ENCODE peak calls at places on chromosomes 1 and 21, in seven cellular contexts. One of them, this sample, is unnamed.

GRCh38 chr1:200934676-200935245 is 40.1 kb downstream of the INAVA start:
- DNase-seq in endodermal cell: peak
- DNase-seq in AG08396: no peak
- DNase-seq in heart left ventricle: no peak
- DNase-seq in T-helper 17 cell: no peak
- DNase-seq in HS-27A: no peak
- DNase-seq in WTC11: no peak
- DNase-seq in this sample: no peak

GRCh38 chr1:243946946-243947345 is 96.9 kb upstream of the AKT3 start:
- DNase-seq in endodermal cell: peak
- DNase-seq in AG08396: peak
- DNase-seq in heart left ventricle: no peak
- DNase-seq in T-helper 17 cell: no peak
- DNase-seq in HS-27A: no peak
- DNase-seq in WTC11: peak
- DNase-seq in this sample: peak

GRCh38 chr1:5601516-5601915 is 390.7 kb downstream of the NPHP4 start:
- DNase-seq in endodermal cell: peak
- DNase-seq in AG08396: no peak
- DNase-seq in heart left ventricle: no peak
- DNase-seq in T-helper 17 cell: no peak
- DNase-seq in HS-27A: no peak
- DNase-seq in WTC11: no peak
- DNase-seq in this sample: no peak

GRCh38 chr1:8435569-8436071 is 117.7 kb downstream of the SLC45A1 start:
- DNase-seq in endodermal cell: no peak
- DNase-seq in AG08396: no peak
- DNase-seq in heart left ventricle: no peak
- DNase-seq in T-helper 17 cell: no peak
- DNase-seq in HS-27A: no peak
- DNase-seq in WTC11: no peak
- DNase-seq in this sample: no peak

GRCh38 chr1:240914506-240914905 is 302.6 kb upstream of the GREM2 start:
- DNase-seq in endodermal cell: no peak
- DNase-seq in AG08396: no peak
- DNase-seq in heart left ventricle: no peak
- DNase-seq in T-helper 17 cell: no peak
- DNase-seq in HS-27A: no peak
- DNase-seq in WTC11: no peak
- DNase-seq in this sample: no peak

GRCh38 chr1:39898648-39899603 is 2.8 kb downstream of the MYCL start:
- DNase-seq in endodermal cell: peak
- DNase-seq in AG08396: peak
- DNase-seq in heart left ventricle: no peak
- DNase-seq in T-helper 17 cell: no peak
- DNase-seq in HS-27A: no peak
- DNase-seq in WTC11: peak
- DNase-seq in this sample: peak

GRCh38 chr1:71154454-71154853 is 73.6 kb upstream of the ZRANB2 start:
- DNase-seq in endodermal cell: no peak
- DNase-seq in AG08396: no peak
- DNase-seq in heart left ventricle: no peak
- DNase-seq in T-helper 17 cell: no peak
- DNase-seq in HS-27A: no peak
- DNase-seq in WTC11: no peak
- DNase-seq in this sample: no peak

GRCh38 chr1:229803601-229804217 is 177.7 kb downstream of the URB2 start:
- DNase-seq in endodermal cell: no peak
- DNase-seq in AG08396: no peak
- DNase-seq in heart left ventricle: no peak
- DNase-seq in T-helper 17 cell: no peak
- DNase-seq in HS-27A: no peak
- DNase-seq in WTC11: no peak
- DNase-seq in this sample: no peak

GRCh38 chr21:45295576-45296365 is 8.1 kb upstream of the POFUT2 start:
- DNase-seq in endodermal cell: peak
- DNase-seq in AG08396: no peak
- DNase-seq in heart left ventricle: peak
- DNase-seq in T-helper 17 cell: no peak
- DNase-seq in HS-27A: no peak
- DNase-seq in WTC11: no peak
- DNase-seq in this sample: peak

GRCh38 chr1:6962956-6963915 is 178.0 kb downstream of the CAMTA1 start:
- DNase-seq in endodermal cell: peak
- DNase-seq in AG08396: no peak
- DNase-seq in heart left ventricle: peak
- DNase-seq in T-helper 17 cell: peak
- DNase-seq in HS-27A: no peak
- DNase-seq in WTC11: peak
- DNase-seq in this sample: no peak

GRCh38 chr1:182196897-182197546 is 135.5 kb upstream of the ZNF648 start:
- DNase-seq in endodermal cell: no peak
- DNase-seq in AG08396: no peak
- DNase-seq in heart left ventricle: no peak
- DNase-seq in T-helper 17 cell: no peak
- DNase-seq in HS-27A: no peak
- DNase-seq in WTC11: no peak
- DNase-seq in this sample: no peak

GRCh38 chr1:54080598-54081049 is 27.2 kb downstream of the TCEANC2 start:
- DNase-seq in endodermal cell: no peak
- DNase-seq in AG08396: no peak
- DNase-seq in heart left ventricle: no peak
- DNase-seq in T-helper 17 cell: no peak
- DNase-seq in HS-27A: no peak
- DNase-seq in WTC11: no peak
- DNase-seq in this sample: no peak

GRCh38 chr21:15252437-15252836 is 187.6 kb upstream of the NRIP1 start:
- DNase-seq in endodermal cell: no peak
- DNase-seq in AG08396: no peak
- DNase-seq in heart left ventricle: no peak
- DNase-seq in T-helper 17 cell: no peak
- DNase-seq in HS-27A: no peak
- DNase-seq in WTC11: no peak
- DNase-seq in this sample: no peak

GRCh38 chr1:154749078-154749760 is 120.9 kb downstream of the KCNN3 start:
- DNase-seq in endodermal cell: peak
- DNase-seq in AG08396: no peak
- DNase-seq in heart left ventricle: no peak
- DNase-seq in T-helper 17 cell: no peak
- DNase-seq in HS-27A: no peak
- DNase-seq in WTC11: no peak
- DNase-seq in this sample: no peak

GRCh38 chr21:26451014-26451740 is 121.9 kb downstream of the CYYR1 start:
- DNase-seq in endodermal cell: no peak
- DNase-seq in AG08396: no peak
- DNase-seq in heart left ventricle: no peak
- DNase-seq in T-helper 17 cell: no peak
- DNase-seq in HS-27A: no peak
- DNase-seq in WTC11: no peak
- DNase-seq in this sample: no peak

GRCh38 chr1:119739150-119739549 is 27.4 kb downstream of the PHGDH start:
- DNase-seq in endodermal cell: no peak
- DNase-seq in AG08396: no peak
- DNase-seq in heart left ventricle: no peak
- DNase-seq in T-helper 17 cell: no peak
- DNase-seq in HS-27A: no peak
- DNase-seq in WTC11: no peak
- DNase-seq in this sample: no peak

GRCh38 chr1:240999826-241000225 is 357.2 kb downstream of the RGS7 start:
- DNase-seq in endodermal cell: no peak
- DNase-seq in AG08396: no peak
- DNase-seq in heart left ventricle: no peak
- DNase-seq in T-helper 17 cell: no peak
- DNase-seq in HS-27A: no peak
- DNase-seq in WTC11: no peak
- DNase-seq in this sample: peak

GRCh38 chr1:31647106-31647505 is 2.4 kb upstream of the PEF1 start:
- DNase-seq in endodermal cell: no peak
- DNase-seq in AG08396: peak
- DNase-seq in heart left ventricle: no peak
- DNase-seq in T-helper 17 cell: no peak
- DNase-seq in HS-27A: no peak
- DNase-seq in WTC11: no peak
- DNase-seq in this sample: peak

GRCh38 chr1:117606608-117607261 is 887 bp downstream of the TENT5C start:
- DNase-seq in endodermal cell: peak
- DNase-seq in AG08396: peak
- DNase-seq in heart left ventricle: peak
- DNase-seq in T-helper 17 cell: peak
- DNase-seq in HS-27A: no peak
- DNase-seq in WTC11: peak
- DNase-seq in this sample: peak

GRCh38 chr1:58755468-58755872 is 28.4 kb downstream of the JUN start:
- DNase-seq in endodermal cell: no peak
- DNase-seq in AG08396: peak
- DNase-seq in heart left ventricle: peak
- DNase-seq in T-helper 17 cell: no peak
- DNase-seq in HS-27A: peak
- DNase-seq in WTC11: no peak
- DNase-seq in this sample: peak

GRCh38 chr1:12326986-12327385 is 97.2 kb downstream of the VPS13D start:
- DNase-seq in endodermal cell: no peak
- DNase-seq in AG08396: no peak
- DNase-seq in heart left ventricle: no peak
- DNase-seq in T-helper 17 cell: no peak
- DNase-seq in HS-27A: no peak
- DNase-seq in WTC11: no peak
- DNase-seq in this sample: no peak

GRCh38 chr1:153260980-153261792 is 1.7 kb downstream of the LORICRIN start:
- DNase-seq in endodermal cell: peak
- DNase-seq in AG08396: peak
- DNase-seq in heart left ventricle: no peak
- DNase-seq in T-helper 17 cell: peak
- DNase-seq in HS-27A: no peak
- DNase-seq in WTC11: peak
- DNase-seq in this sample: peak

GRCh38 chr1:166874464-166874863 is 1.6 kb downstream of the TADA1 start:
- DNase-seq in endodermal cell: no peak
- DNase-seq in AG08396: no peak
- DNase-seq in heart left ventricle: no peak
- DNase-seq in T-helper 17 cell: no peak
- DNase-seq in HS-27A: no peak
- DNase-seq in WTC11: no peak
- DNase-seq in this sample: peak

GRCh38 chr1:109399326-109399957 is 1.7 kb upstream of the SORT1 start:
- DNase-seq in endodermal cell: no peak
- DNase-seq in AG08396: no peak
- DNase-seq in heart left ventricle: peak
- DNase-seq in T-helper 17 cell: no peak
- DNase-seq in HS-27A: no peak
- DNase-seq in WTC11: no peak
- DNase-seq in this sample: no peak

GRCh38 chr1:151133339-151133761 is 13.1 kb downstream of the SEMA6C start:
- DNase-seq in endodermal cell: peak
- DNase-seq in AG08396: no peak
- DNase-seq in heart left ventricle: no peak
- DNase-seq in T-helper 17 cell: no peak
- DNase-seq in HS-27A: no peak
- DNase-seq in WTC11: peak
- DNase-seq in this sample: peak

GRCh38 chr1:112876315-112876714 is 79.7 kb downstream of the SLC16A1 start:
- DNase-seq in endodermal cell: no peak
- DNase-seq in AG08396: no peak
- DNase-seq in heart left ventricle: no peak
- DNase-seq in T-helper 17 cell: no peak
- DNase-seq in HS-27A: no peak
- DNase-seq in WTC11: no peak
- DNase-seq in this sample: no peak

GRCh38 chr1:206503591-206504362 is 3.6 kb upstream of the RASSF5 start:
- DNase-seq in endodermal cell: no peak
- DNase-seq in AG08396: peak
- DNase-seq in heart left ventricle: peak
- DNase-seq in T-helper 17 cell: no peak
- DNase-seq in HS-27A: peak
- DNase-seq in WTC11: no peak
- DNase-seq in this sample: no peak

GRCh38 chr1:156860639-156861423 is at the start of gene NTRK1:
- DNase-seq in endodermal cell: peak
- DNase-seq in AG08396: peak
- DNase-seq in heart left ventricle: peak
- DNase-seq in T-helper 17 cell: peak
- DNase-seq in HS-27A: no peak
- DNase-seq in WTC11: peak
- DNase-seq in this sample: peak

GRCh38 chr1:41436281-41437010 is 48.0 kb downstream of the EDN2 start:
- DNase-seq in endodermal cell: no peak
- DNase-seq in AG08396: no peak
- DNase-seq in heart left ventricle: no peak
- DNase-seq in T-helper 17 cell: no peak
- DNase-seq in HS-27A: no peak
- DNase-seq in WTC11: no peak
- DNase-seq in this sample: peak

GRCh38 chr21:41611966-41612606 is 104.1 kb upstream of the TMPRSS2 start:
- DNase-seq in endodermal cell: peak
- DNase-seq in AG08396: no peak
- DNase-seq in heart left ventricle: no peak
- DNase-seq in T-helper 17 cell: no peak
- DNase-seq in HS-27A: no peak
- DNase-seq in WTC11: peak
- DNase-seq in this sample: peak

GRCh38 chr1:98045211-98046030 is 124.6 kb upstream of the DPYD start:
- DNase-seq in endodermal cell: peak
- DNase-seq in AG08396: peak
- DNase-seq in heart left ventricle: no peak
- DNase-seq in T-helper 17 cell: no peak
- DNase-seq in HS-27A: no peak
- DNase-seq in WTC11: no peak
- DNase-seq in this sample: peak

GRCh38 chr1:24390924-24391782 is 22.4 kb downstream of the STPG1 start:
- DNase-seq in endodermal cell: peak
- DNase-seq in AG08396: peak
- DNase-seq in heart left ventricle: peak
- DNase-seq in T-helper 17 cell: peak
- DNase-seq in HS-27A: no peak
- DNase-seq in WTC11: peak
- DNase-seq in this sample: peak

GRCh38 chr1:87129038-87129437 is 199.6 kb upstream of the LMO4 start:
- DNase-seq in endodermal cell: peak
- DNase-seq in AG08396: no peak
- DNase-seq in heart left ventricle: no peak
- DNase-seq in T-helper 17 cell: no peak
- DNase-seq in HS-27A: no peak
- DNase-seq in WTC11: no peak
- DNase-seq in this sample: no peak

GRCh38 chr1:246591504-246591903 is 25.2 kb downstream of the CNST start:
- DNase-seq in endodermal cell: no peak
- DNase-seq in AG08396: no peak
- DNase-seq in heart left ventricle: no peak
- DNase-seq in T-helper 17 cell: no peak
- DNase-seq in HS-27A: no peak
- DNase-seq in WTC11: no peak
- DNase-seq in this sample: no peak

GRCh38 chr1:244962140-244962539 is 97.8 kb upstream of the HNRNPU start:
- DNase-seq in endodermal cell: no peak
- DNase-seq in AG08396: no peak
- DNase-seq in heart left ventricle: no peak
- DNase-seq in T-helper 17 cell: no peak
- DNase-seq in HS-27A: no peak
- DNase-seq in WTC11: no peak
- DNase-seq in this sample: no peak

GRCh38 chr1:183508694-183509093 is 36.4 kb downstream of the SMG7 start:
- DNase-seq in endodermal cell: no peak
- DNase-seq in AG08396: no peak
- DNase-seq in heart left ventricle: no peak
- DNase-seq in T-helper 17 cell: no peak
- DNase-seq in HS-27A: no peak
- DNase-seq in WTC11: no peak
- DNase-seq in this sample: no peak

GRCh38 chr1:26225033-26225831 is 8.8 kb upstream of the CEP85 start:
- DNase-seq in endodermal cell: peak
- DNase-seq in AG08396: peak
- DNase-seq in heart left ventricle: peak
- DNase-seq in T-helper 17 cell: peak
- DNase-seq in HS-27A: no peak
- DNase-seq in WTC11: peak
- DNase-seq in this sample: peak

GRCh38 chr1:241423541-241424479 is 66.8 kb upstream of the RGS7 start:
- DNase-seq in endodermal cell: peak
- DNase-seq in AG08396: peak
- DNase-seq in heart left ventricle: no peak
- DNase-seq in T-helper 17 cell: no peak
- DNase-seq in HS-27A: no peak
- DNase-seq in WTC11: peak
- DNase-seq in this sample: peak